ENCODE peak calls at places on chromosomes 1 and 21, in nine cellular contexts. W is right atrium auricular region, U is fibroblast of villous mesenchyme, A is IMR-90, L is tibial artery, Z is psoas muscle, P is fibroblast of lung, M is pancreas, G is AG04450. C is an unnamed sample.

GRCh38 chr1:198605880-198606458 is 32.9 kb upstream of the PTPRC start:
- DNase-seq in W (no peak), U (peak; percentile 54), A (no peak), L (no peak), Z (no peak), P (peak; percentile 18), M (no peak), G (no peak), C (no peak)

GRCh38 chr1:22309572-22309971 is 142.1 kb upstream of the ZBTB40 start:
- DNase-seq in W (no peak), U (no peak), A (no peak), L (no peak), Z (no peak), P (no peak), M (no peak), G (no peak), C (no peak)

GRCh38 chr1:194813109-194813508 is 1626.7 kb upstream of the B3GALT2 start:
- DNase-seq in W (no peak), U (no peak), A (no peak), L (no peak), Z (no peak), P (no peak), M (no peak), G (no peak), C (no peak)

GRCh38 chr21:24705201-24705600 is 902.1 kb downstream of the MRPL39 start:
- DNase-seq in W (no peak), U (no peak), A (no peak), L (no peak), Z (no peak), P (no peak), M (no peak), G (no peak), C (no peak)

GRCh38 chr21:35291034-35291433 is 241.9 kb upstream of the RUNX1 start:
- DNase-seq in W (no peak), U (no peak), A (no peak), L (no peak), Z (no peak), P (no peak), M (no peak), G (no peak), C (peak; percentile 52)

GRCh38 chr1:151661728-151662127 is 49.9 kb downstream of the SNX27 start:
- DNase-seq in W (no peak), U (no peak), A (no peak), L (no peak), Z (no peak), P (no peak), M (no peak), G (no peak), C (no peak)

GRCh38 chr1:236072001-236072400 is 7.1 kb upstream of the NID1 start:
- DNase-seq in W (no peak), U (no peak), A (no peak), L (no peak), Z (no peak), P (no peak), M (no peak), G (no peak), C (no peak)

GRCh38 chr1:162663589-162664030 is 31.3 kb downstream of the DDR2 start:
- DNase-seq in W (peak; percentile 63), U (peak; percentile 84), A (peak; percentile 70), L (no peak), Z (peak; percentile 32), P (peak; percentile 95), M (no peak), G (no peak), C (no peak)

GRCh38 chr21:35314896-35315582 is 265.9 kb upstream of the RUNX1 start:
- DNase-seq in W (no peak), U (peak; percentile 67), A (peak; percentile 45), L (no peak), Z (no peak), P (peak; percentile 45), M (no peak), G (no peak), C (no peak)

GRCh38 chr1:12078938-12079861 is 16.1 kb downstream of the TNFRSF8 start:
- DNase-seq in W (no peak), U (peak; percentile 58), A (peak; percentile 47), L (no peak), Z (no peak), P (peak; percentile 40), M (no peak), G (peak; percentile 13), C (no peak)
- TF ChIP-seq CTCF in W (no peak), U (peak; percentile 71), A (peak; percentile 63), L (no peak), Z (peak; percentile 43), P (peak; percentile 55), M (no peak), G (peak; percentile 75), C (peak; percentile 67)

GRCh38 chr1:192550922-192551534 is 24.5 kb upstream of the RGS1 start:
- DNase-seq in W (no peak), U (peak; percentile 57), A (peak; percentile 88), L (no peak), Z (no peak), P (peak; percentile 98), M (no peak), G (no peak), C (no peak)
- H3K4me3 ChIP-seq in W (no peak overlapping the region), U (no peak overlapping the region), A (no peak overlapping the region), L (no peak overlapping the region), Z (no peak overlapping the region), P (no peak overlapping the region), M (no peak overlapping the region), G (no peak overlapping the region), C (no peak overlapping the region)

GRCh38 chr1:202205523-202206190 is 12.1 kb downstream of the LGR6 start:
- DNase-seq in W (no peak), U (no peak), A (no peak), L (no peak), Z (no peak), P (no peak), M (no peak), G (no peak), C (no peak)
- TF ChIP-seq CTCF in W (no peak), U (peak; percentile 42), A (peak; percentile 31), L (peak; percentile 11), Z (no peak), P (peak; percentile 17), M (no peak), G (peak; percentile 28), C (peak; percentile 65)

GRCh38 chr1:167648252-167648849 is 18.3 kb downstream of the RCSD1 start:
- DNase-seq in W (no peak), U (no peak), A (no peak), L (no peak), Z (no peak), P (no peak), M (no peak), G (no peak), C (no peak)
- H3K4me3 ChIP-seq in W (no peak overlapping the region), U (no peak overlapping the region), A (no peak overlapping the region), L (no peak overlapping the region), Z (no peak overlapping the region), P (no peak overlapping the region), M (no peak overlapping the region), G (no peak overlapping the region), C (no peak overlapping the region)

GRCh38 chr21:23160914-23161313 is 2162.7 kb downstream of the NCAM2 start:
- DNase-seq in W (no peak), U (no peak), A (no peak), L (no peak), Z (no peak), P (no peak), M (no peak), G (no peak), C (no peak)
- TF ChIP-seq CTCF in W (no peak), U (no peak), A (no peak), L (no peak), Z (no peak), P (no peak), M (no peak), G (no peak), C (peak; percentile 42)

DNA sequence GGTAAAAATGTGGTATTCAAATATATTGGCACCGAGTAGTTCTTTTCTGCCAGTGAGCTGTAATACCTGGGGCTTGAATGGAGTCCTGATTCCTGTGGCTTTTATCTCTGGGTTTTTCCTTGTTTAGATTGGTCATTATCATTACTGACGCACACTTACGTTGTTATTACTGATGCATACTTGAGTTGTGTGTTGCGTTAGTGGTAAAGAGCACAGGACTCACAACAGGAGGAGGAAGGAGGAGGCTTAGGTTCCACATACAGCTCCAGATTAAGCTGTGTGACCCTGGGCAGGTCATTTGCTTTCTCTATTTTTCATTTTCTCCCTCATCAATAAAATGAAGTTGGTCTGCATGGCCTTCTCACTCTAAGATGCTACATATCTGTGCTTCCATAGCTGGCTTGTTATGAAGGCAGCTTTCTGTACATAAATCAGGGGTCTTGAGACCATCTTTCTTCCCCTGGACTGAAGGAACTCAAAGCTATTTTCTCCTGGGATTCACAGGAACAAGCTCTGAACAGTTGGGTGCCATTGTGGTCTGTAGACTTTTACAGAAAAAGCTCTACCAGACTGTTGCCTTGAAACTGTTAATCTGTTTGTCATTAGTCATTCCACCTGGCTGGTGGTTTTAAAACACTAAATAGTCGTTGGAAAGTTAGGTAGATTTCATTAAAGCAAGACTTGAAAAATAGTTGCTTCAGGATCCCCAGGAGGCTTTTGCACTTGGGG is 5.6 kb downstream of the ARID1A start:
- DNase-seq in W (no peak), U (peak; percentile 67), A (peak; percentile 93), L (no peak), Z (no peak), P (peak; percentile 88), M (no peak), G (no peak), C (no peak)
- H3K4me3 ChIP-seq in W (no peak overlapping the region), U (no peak overlapping the region), A (no peak overlapping the region), L (no peak overlapping the region), Z (peak overlapping the region; percentile 89), P (no peak overlapping the region), M (no peak overlapping the region), G (peak overlapping the region; percentile 8), C (no peak overlapping the region)

GRCh38 chr21:15208787-15209186 is 144.0 kb upstream of the NRIP1 start:
- DNase-seq in W (no peak), U (no peak), A (no peak), L (no peak), Z (no peak), P (no peak), M (no peak), G (no peak), C (no peak)
- TF ChIP-seq CTCF in W (no peak), U (no peak), A (no peak), L (no peak), Z (no peak), P (no peak), M (no peak), G (no peak), C (no peak)

DNA sequence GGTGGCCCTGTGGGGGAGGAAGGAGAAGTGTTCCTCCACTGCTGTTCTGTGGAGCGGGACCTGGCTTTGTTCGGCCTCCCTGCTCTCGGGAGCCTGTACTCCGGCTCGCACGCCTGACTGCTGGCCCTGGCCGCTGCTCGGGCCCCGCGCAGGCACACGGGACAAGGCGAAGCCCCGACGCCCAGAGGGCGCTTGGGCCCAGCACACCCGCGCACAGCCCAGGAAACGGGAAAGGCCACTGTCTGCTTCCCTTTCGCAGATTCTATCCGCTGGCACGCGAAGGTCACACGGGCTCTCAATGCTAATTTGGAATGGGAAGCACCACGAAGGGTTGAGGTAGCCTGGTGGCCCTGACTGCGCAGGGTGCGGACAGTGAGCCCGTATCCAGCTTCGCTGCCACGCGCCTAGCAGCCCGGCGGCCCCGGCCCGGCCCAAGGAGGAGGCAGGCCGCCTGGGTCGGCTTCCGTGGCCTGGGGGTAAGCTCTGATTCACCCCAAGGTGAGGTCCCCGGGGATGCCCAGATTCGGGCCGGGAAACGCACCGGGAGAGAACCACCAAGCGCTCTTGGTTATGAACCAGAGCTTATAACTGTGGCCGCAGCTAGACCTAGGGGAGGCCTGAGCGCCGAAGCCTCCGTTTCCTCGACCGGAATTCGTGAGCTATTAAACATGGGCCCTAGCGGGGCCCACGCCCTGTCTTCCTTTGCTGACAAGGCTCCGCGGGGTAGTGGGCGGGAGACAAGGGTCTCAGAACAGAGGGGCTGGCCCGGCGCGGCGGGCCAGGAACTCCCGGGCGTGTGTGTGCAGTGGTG is 19.7 kb upstream of the TBX15 start:
- DNase-seq in W (peak; percentile 54), U (no peak), A (no peak), L (no peak), Z (no peak), P (no peak), M (no peak), G (no peak), C (no peak)
- H3K4me3 ChIP-seq in W (peak overlapping the region; percentile 41), U (peak overlapping the region; percentile 46), A (no peak overlapping the region), L (peak overlapping the region; percentile 27), Z (peak overlapping the region; percentile 28), P (peak overlapping the region; percentile 46), M (no peak overlapping the region), G (peak overlapping the region; percentile 44), C (peak overlapping the region; percentile 52)